ENCODE peak calls at places on chromosomes 5 and 9, in nine cellular contexts. U is Panc1, R is bronchial epithelial cell, L is uterus, W is stomach, P is cardiac muscle cell, Y is epithelial cell of proximal tubule, M is choroid plexus epithelial cell, N is activated B cell treated with CpG ODN at 0.5 μM for 24 hours. Z is an unnamed sample.

GRCh38 chr5:16596541-16596940 is 20.3 kb downstream of the RETREG1 start:
- DNase-seq in U (no peak), R (no peak), L (no peak), W (no peak), P (no peak), Y (no peak), M (peak), N (no peak), Z (no peak)

GRCh38 chr5:132589467-132589866 is 32.7 kb downstream of the RAD50 start:
- DNase-seq in U (no peak), R (no peak), L (no peak), W (no peak), P (no peak), Y (no peak), M (no peak), N (no peak), Z (no peak)

GRCh38 chr9:95171001-95171400 is 146.5 kb downstream of the FANCC start:
- DNase-seq in U (no peak), R (peak), L (no peak), W (no peak), P (no peak), Y (peak), M (peak), N (no peak), Z (no peak)

GRCh38 chr5:159456722-159457462 is 126.6 kb upstream of the IL12B start:
- DNase-seq in U (no peak), R (peak), L (no peak), W (no peak), P (no peak), Y (no peak), M (no peak), N (no peak), Z (no peak)

GRCh38 chr9:136726631-136727191 is 14.3 kb downstream of the DIPK1B start:
- DNase-seq in U (peak), R (no peak), L (no peak), W (no peak), P (no peak), Y (no peak), M (no peak), N (no peak), Z (no peak)

GRCh38 chr9:120284796-120285195 is 295.2 kb downstream of the CDK5RAP2 start:
- DNase-seq in U (no peak), R (peak), L (no peak), W (no peak), P (no peak), Y (peak), M (no peak), N (no peak), Z (no peak)

GRCh38 chr5:122403965-122404364 is 91.9 kb downstream of the SNCAIP start:
- DNase-seq in U (no peak), R (no peak), L (no peak), W (no peak), P (no peak), Y (no peak), M (no peak), N (no peak), Z (no peak)

GRCh38 chr5:69493235-69493925 is 790 bp downstream of the OCLN start:
- DNase-seq in U (no peak), R (no peak), L (no peak), W (peak), P (peak), Y (no peak), M (no peak), N (peak), Z (no peak)

GRCh38 chr5:171462136-171462927 is 42.9 kb downstream of the FGF18 start:
- DNase-seq in U (no peak), R (no peak), L (no peak), W (no peak), P (no peak), Y (no peak), M (no peak), N (no peak), Z (no peak)

GRCh38 chr5:142222235-142222880 is 102.5 kb downstream of the SPRY4 start:
- DNase-seq in U (no peak), R (no peak), L (no peak), W (no peak), P (no peak), Y (no peak), M (no peak), N (no peak), Z (no peak)

GRCh38 chr9:120928015-120928719 is 1.6 kb upstream of the TRAF1 start:
- DNase-seq in U (no peak), R (no peak), L (peak), W (peak), P (no peak), Y (no peak), M (no peak), N (peak), Z (peak)

GRCh38 chr9:84583866-84584265 is 85.7 kb upstream of the NTRK2 start:
- DNase-seq in U (no peak), R (peak), L (no peak), W (no peak), P (no peak), Y (no peak), M (no peak), N (no peak), Z (no peak)

GRCh38 chr9:109520475-109521132 is 22.5 kb upstream of the PTPN3 start:
- DNase-seq in U (peak), R (peak), L (peak), W (peak), P (peak), Y (no peak), M (peak), N (no peak), Z (no peak)

GRCh38 chr9:15697459-15697858 is 144.6 kb downstream of the CCDC171 start:
- DNase-seq in U (no peak), R (peak), L (no peak), W (no peak), P (no peak), Y (peak), M (peak), N (no peak), Z (no peak)

GRCh38 chr5:74056789-74057164 is 430.8 kb downstream of the ARHGEF28 start:
- DNase-seq in U (no peak), R (peak), L (no peak), W (peak), P (peak), Y (peak), M (peak), N (no peak), Z (no peak)

GRCh38 chr5:129367883-129368282 is 92.2 kb upstream of the ADAMTS19 start:
- DNase-seq in U (no peak), R (peak), L (no peak), W (no peak), P (no peak), Y (no peak), M (peak), N (no peak), Z (no peak)

GRCh38 chr9:99411068-99411467 is 189.0 kb downstream of the SEC61B start:
- DNase-seq in U (no peak), R (peak), L (no peak), W (no peak), P (peak), Y (no peak), M (peak), N (no peak), Z (no peak)

DNA sequence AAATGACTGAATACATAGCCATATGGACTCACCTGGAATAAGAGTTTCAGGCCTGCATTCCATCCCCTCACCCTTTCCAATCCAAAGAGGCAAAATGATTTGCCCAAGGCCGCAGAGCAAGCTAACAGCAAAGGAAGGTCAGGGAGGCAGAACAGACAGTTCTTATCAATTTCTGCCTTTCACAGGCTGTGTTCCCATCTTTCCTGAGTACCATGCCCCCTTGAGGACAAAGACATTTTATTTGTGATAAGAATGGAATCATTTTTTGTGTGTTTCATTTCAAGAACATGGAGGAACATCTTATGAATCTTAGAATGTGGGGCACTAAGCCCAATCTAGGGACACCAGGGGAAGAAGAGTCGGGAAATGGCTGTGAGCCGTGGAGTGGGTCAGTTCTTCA is 13.9 kb downstream of the LHFPL2 start:
- DNase-seq in U (no peak), R (no peak), L (no peak), W (no peak), P (no peak), Y (no peak), M (no peak), N (no peak), Z (no peak)
- TF ChIP-seq CTCF in U (peak), R (no peak), L (no peak), W (no peak), P (peak), Y (peak), M (peak), N (no peak), Z (no peak)

DNA sequence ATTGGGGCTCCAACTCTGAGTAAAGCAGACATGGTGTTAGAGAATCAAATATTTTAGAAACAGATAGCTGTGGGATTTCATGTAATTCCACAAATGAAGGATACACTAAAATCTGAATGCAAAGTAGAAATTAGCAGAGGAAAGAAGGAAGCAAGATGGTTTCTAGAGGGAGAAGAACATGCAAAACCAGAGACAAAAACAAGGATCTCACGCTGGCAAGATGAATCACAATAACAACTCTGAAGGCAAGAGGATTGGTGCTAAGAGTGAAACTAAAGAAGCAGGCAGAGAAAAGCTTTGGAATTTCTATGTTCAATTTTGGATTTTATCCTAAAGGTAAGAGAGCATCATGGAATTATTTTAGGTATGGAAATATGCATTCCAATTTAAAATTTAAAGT is 857.2 kb upstream of the COX7C start:
- DNase-seq in U (no peak), R (no peak), L (no peak), W (no peak), P (no peak), Y (no peak), M (no peak), N (no peak), Z (no peak)
- TF ChIP-seq CTCF in U (no peak), R (no peak), L (no peak), W (no peak), P (no peak), Y (no peak), M (no peak), N (no peak), Z (no peak)

DNA sequence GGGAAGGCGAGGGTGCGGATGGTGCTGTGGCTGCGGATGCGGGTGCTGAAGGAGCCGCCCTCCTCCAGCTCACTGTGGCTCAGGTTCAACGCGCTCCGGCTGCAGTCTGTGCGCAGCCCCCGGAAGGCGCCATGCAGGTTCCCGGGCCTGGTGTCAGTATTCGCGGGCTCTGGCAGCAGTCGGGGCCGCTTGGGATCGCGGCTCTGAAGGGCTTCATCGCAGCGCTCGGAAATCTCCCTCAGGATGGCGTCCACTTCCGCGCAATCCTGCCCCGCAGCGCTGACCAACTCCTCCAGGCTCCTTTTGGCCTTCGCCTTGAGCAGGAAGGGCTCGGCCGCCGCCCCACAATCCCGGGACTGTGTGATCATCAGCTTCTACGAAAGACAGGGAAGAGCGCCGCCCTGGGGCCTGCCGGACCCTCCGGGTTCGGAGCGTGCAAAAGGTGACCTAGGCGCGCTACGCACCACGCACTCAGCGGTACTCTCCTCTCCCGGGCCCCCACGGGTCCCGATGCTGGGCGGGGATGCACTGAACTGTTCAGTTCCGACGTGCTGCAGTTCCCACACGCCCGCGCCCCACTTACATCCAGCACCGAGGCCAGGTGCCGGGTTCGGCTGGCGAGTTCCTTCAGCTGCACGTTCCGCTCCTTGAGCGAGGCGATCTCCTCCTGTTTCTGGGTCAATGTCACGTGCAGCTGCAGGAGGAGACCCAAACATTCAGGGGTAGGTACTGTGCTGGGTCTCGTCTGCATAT is 6.5 kb downstream of the MCIDAS start:
- DNase-seq in U (no peak), R (no peak), L (no peak), W (peak), P (peak), Y (no peak), M (no peak), N (no peak), Z (no peak)
- TF ChIP-seq CTCF in U (no peak), R (no peak), L (no peak), W (no peak), P (no peak), Y (peak), M (no peak), N (no peak), Z (no peak)

GRCh38 chr9:104808030-104808614 is 44.2 kb downstream of the NIPSNAP3B start:
- DNase-seq in U (no peak), R (peak), L (peak), W (peak), P (no peak), Y (no peak), M (peak), N (no peak), Z (no peak)
- TF ChIP-seq CTCF in U (peak), R (peak), L (peak), W (no peak), P (peak), Y (peak), M (peak), N (no peak), Z (no peak)

GRCh38 chr9:97983524-97984187 is 515 bp downstream of the ANP32B start:
- DNase-seq in U (no peak), R (peak), L (peak), W (peak), P (peak), Y (no peak), M (peak), N (peak), Z (no peak)
- TF ChIP-seq CTCF in U (no peak), R (no peak), L (no peak), W (no peak), P (no peak), Y (no peak), M (no peak), N (no peak), Z (no peak)

GRCh38 chr5:7856855-7857254 is 5.9 kb upstream of the CFAP90 start:
- DNase-seq in U (peak), R (peak), L (no peak), W (no peak), P (peak), Y (no peak), M (peak), N (no peak), Z (no peak)
- TF ChIP-seq CTCF in U (peak), R (peak), L (peak), W (peak), P (peak), Y (peak), M (peak), N (no peak), Z (no peak)